ENCODE peak calls at places on chromosomes 3 and 15, in four cellular contexts. V is CD8-positive, alpha-beta T cell; W is NCI-H1092; Y is activated CD4-positive, alpha-beta memory T cell treated with anti-CD3 and anti-CD28 coated beads for 36 hours. I is an unnamed sample.

GRCh38 chr15:79133309-79133708 is 42.7 kb upstream of the RASGRF1 start:
- DNase-seq in V (no peak), W (no peak), Y (no peak), I (no peak)

GRCh38 chr3:132880986-132881385 is 157.2 kb upstream of the TMEM108 start:
- DNase-seq in V (no peak), W (no peak), Y (no peak), I (no peak)

GRCh38 chr15:51380999-51381806 is 39.7 kb downstream of the GLDN start:
- DNase-seq in V (no peak), W (peak), Y (peak), I (peak)

GRCh38 chr3:195186041-195186709 is 84.8 kb downstream of the XXYLT1 start:
- DNase-seq in V (no peak), W (no peak), Y (no peak), I (no peak)

GRCh38 chr3:138950006-138950644 is 3.1 kb downstream of the FOXL2NB start:
- DNase-seq in V (no peak), W (no peak), Y (peak), I (peak)

GRCh38 chr3:186596568-186597287 is 16.1 kb upstream of the AHSG start:
- DNase-seq in V (no peak), W (no peak), Y (no peak), I (peak)

GRCh38 chr15:81313686-81314085 is 10.3 kb downstream of the STARD5 start:
- DNase-seq in V (no peak), W (no peak), Y (no peak), I (no peak)

GRCh38 chr15:47119349-47119748 is 598.0 kb upstream of the SEMA6D start:
- DNase-seq in V (no peak), W (no peak), Y (no peak), I (no peak)

GRCh38 chr3:35596611-35597010 is 42.7 kb upstream of the ARPP21 start:
- DNase-seq in V (no peak), W (no peak), Y (no peak), I (no peak)

GRCh38 chr3:72702997-72703396 is 145.2 kb downstream of the SHQ1 start:
- DNase-seq in V (no peak), W (no peak), Y (no peak), I (no peak)

GRCh38 chr3:4497884-4498283 is 4.7 kb downstream of the ITPR1 start:
- DNase-seq in V (no peak), W (no peak), Y (no peak), I (no peak)

GRCh38 chr15:56038015-56038414 is 44.6 kb upstream of the NEDD4 start:
- DNase-seq in V (no peak), W (no peak), Y (peak), I (no peak)

GRCh38 chr15:75905231-75905630 is 1.6 kb downstream of the FBXO22 start:
- DNase-seq in V (no peak), W (no peak), Y (no peak), I (no peak)

GRCh38 chr3:136414476-136414875 is 164.3 kb downstream of the PCCB start:
- DNase-seq in V (no peak), W (no peak), Y (no peak), I (no peak)

GRCh38 chr3:32217339-32217738 is 21.1 kb upstream of the CMTM8 start:
- DNase-seq in V (no peak), W (no peak), Y (no peak), I (no peak)

GRCh38 chr3:170117134-170117533 is 64.4 kb downstream of the PHC3 start:
- DNase-seq in V (no peak), W (no peak), Y (no peak), I (no peak)

GRCh38 chr3:83971693-83972092 is 987.1 kb upstream of the CADM2 start:
- DNase-seq in V (no peak), W (no peak), Y (no peak), I (no peak)

GRCh38 chr3:159765860-159766294 is 222.8 kb upstream of the IL12A start:
- DNase-seq in V (no peak), W (no peak), Y (no peak), I (no peak)

GRCh38 chr3:114274929-114275328 is 18.9 kb upstream of the TIGIT start:
- DNase-seq in V (no peak), W (no peak), Y (peak), I (no peak)

GRCh38 chr15:67091073-67091965 is 25.9 kb downstream of the SMAD3 start:
- DNase-seq in V (peak), W (no peak), Y (peak), I (peak)